ENCODE peak calls at places on chromosomes 11 and 22, in nine cellular contexts. V, P, Y, L, O, G, U, D and N are unnamed samples.

GRCh38 chr11:44316388-44317240 is 6.7 kb upstream of the ALX4 start:
- DNase-seq in G (no peak), V (no peak), U (no peak), O (no peak), P (peak), D (no peak), L (no peak), Y (no peak), N (no peak)

GRCh38 chr11:14537134-14537599 is 17.0 kb upstream of the PSMA1 start:
- DNase-seq in O (no peak), U (no peak), V (no peak), G (no peak), P (peak), L (peak), D (peak), Y (no peak), N (no peak)

GRCh38 chr22:19513823-19514222 is 10.4 kb downstream of the CLDN5 start:
- DNase-seq in D (no peak), L (no peak), G (no peak), V (no peak), Y (no peak), U (no peak), P (no peak), O (no peak), N (no peak)

GRCh38 chr11:60890696-60891095 is 15.7 kb downstream of the PRPF19 start:
- DNase-seq in P (no peak), G (no peak), D (no peak), L (no peak), O (no peak), V (no peak), U (no peak), Y (no peak), N (no peak)

GRCh38 chr22:26697151-26697550 is 39.8 kb downstream of the MIAT start:
- DNase-seq in G (no peak), V (no peak), Y (no peak), U (no peak), D (no peak), O (no peak), L (no peak), P (no peak), N (no peak)

GRCh38 chr22:48118654-48119053 is 1356.2 kb downstream of the TBC1D22A start:
- DNase-seq in L (no peak), D (no peak), V (no peak), P (no peak), U (no peak), Y (no peak), O (no peak), G (peak), N (no peak)

GRCh38 chr11:73201249-73201648 is 16.8 kb upstream of the P2RY2 start:
- DNase-seq in Y (peak), P (no peak), G (no peak), V (no peak), L (no peak), D (no peak), U (peak), O (no peak), N (no peak)

GRCh38 chr11:55652560-55652959 is 4.4 kb downstream of the OR4S2 start:
- DNase-seq in U (no peak), G (no peak), L (no peak), O (no peak), Y (no peak), V (no peak), P (no peak), D (no peak), N (no peak)

GRCh38 chr11:19453893-19454292 is 213.1 kb upstream of the E2F8 start:
- DNase-seq in Y (no peak), O (no peak), V (no peak), L (no peak), P (no peak), G (peak), U (no peak), D (no peak), N (no peak)

GRCh38 chr11:47328449-47329390 is 23.8 kb downstream of the MYBPC3 start:
- DNase-seq in V (no peak), U (no peak), P (peak), D (peak), L (no peak), Y (no peak), O (peak), G (no peak), N (peak)

GRCh38 chr22:48050836-48051235 is 1288.4 kb downstream of the TBC1D22A start:
- DNase-seq in Y (no peak), O (peak), P (no peak), V (no peak), L (no peak), D (no peak), U (no peak), G (no peak), N (no peak)

GRCh38 chr22:28181332-28181731 is 262.3 kb upstream of the PITPNB start:
- DNase-seq in D (no peak), V (no peak), L (peak), O (no peak), U (no peak), Y (no peak), P (no peak), G (no peak), N (no peak)

GRCh38 chr22:39256979-39257378 is 12.2 kb upstream of the PDGFB start:
- DNase-seq in V (no peak), Y (no peak), D (no peak), G (no peak), O (no peak), L (no peak), U (no peak), P (no peak), N (no peak)

GRCh38 chr22:47175761-47176359 is 413.4 kb downstream of the TBC1D22A start:
- DNase-seq in G (no peak), L (no peak), O (peak), D (no peak), U (no peak), V (no peak), Y (peak), P (no peak), N (no peak)

GRCh38 chr11:87368876-87369480 is 331.2 kb downstream of the TMEM135 start:
- DNase-seq in D (no peak), O (no peak), P (no peak), L (peak), U (no peak), V (peak), G (no peak), Y (no peak), N (no peak)

GRCh38 chr11:119459293-119459976 is 36.5 kb upstream of the THY1 start:
- DNase-seq in Y (no peak), V (no peak), P (no peak), D (no peak), O (no peak), L (no peak), G (no peak), U (no peak), N (no peak)

GRCh38 chr11:120169981-120170698 is 32.2 kb upstream of the TRIM29 start:
- DNase-seq in V (no peak), D (no peak), O (no peak), Y (no peak), G (peak), U (no peak), L (no peak), P (no peak), N (no peak)

GRCh38 chr11:62298975-62299374 is at the start of gene SCGB1D4:
- DNase-seq in G (no peak), U (no peak), V (no peak), L (no peak), P (no peak), D (no peak), Y (no peak), O (no peak), N (no peak)

GRCh38 chr22:48627203-48627602 is 1200.5 kb downstream of the BRD1 start:
- DNase-seq in P (no peak), D (no peak), Y (no peak), L (no peak), U (no peak), V (no peak), G (no peak), O (no peak), N (no peak)

GRCh38 chr22:19807161-19807913 is 46.8 kb downstream of the TBX1 start:
- DNase-seq in O (no peak), P (no peak), L (no peak), D (no peak), G (no peak), Y (no peak), V (no peak), U (no peak), N (no peak)

GRCh38 chr22:46077669-46078099 is 72.6 kb upstream of the PPARA start:
- DNase-seq in Y (no peak), P (no peak), G (no peak), V (no peak), U (no peak), D (no peak), L (no peak), O (no peak), N (no peak)

GRCh38 chr11:92128026-92128425 is 96.6 kb upstream of the FAT3 start:
- DNase-seq in U (no peak), G (no peak), L (no peak), P (no peak), V (no peak), Y (no peak), O (no peak), D (no peak), N (no peak)

GRCh38 chr11:56906683-56907148 is 82.0 kb upstream of the OR5AK2 start:
- DNase-seq in D (no peak), G (no peak), Y (no peak), V (no peak), U (no peak), L (no peak), P (no peak), O (no peak), N (no peak)

GRCh38 chr11:61911701-61912529 is 5.5 kb downstream of the RAB3IL1 start:
- DNase-seq in P (no peak), L (no peak), U (no peak), O (peak), V (peak), G (no peak), Y (peak), D (no peak), N (no peak)

GRCh38 chr11:57121996-57122395 is 59.8 kb upstream of the LRRC55 start:
- DNase-seq in O (no peak), Y (no peak), L (no peak), D (no peak), V (no peak), U (no peak), G (no peak), P (no peak), N (no peak)

GRCh38 chr22:21754523-21755128 is 19.0 kb upstream of the YPEL1 start:
- DNase-seq in Y (no peak), L (no peak), P (no peak), D (no peak), O (no peak), G (peak), U (no peak), V (no peak), N (peak)

GRCh38 chr11:57143459-57143858 is 38.3 kb upstream of the LRRC55 start:
- DNase-seq in V (no peak), Y (no peak), P (no peak), D (no peak), L (no peak), U (no peak), G (no peak), O (no peak), N (no peak)

GRCh38 chr11:34502949-34503348 is 10.6 kb downstream of the ELF5 start:
- DNase-seq in U (no peak), G (no peak), L (no peak), O (no peak), D (no peak), Y (no peak), P (no peak), V (no peak), N (no peak)

GRCh38 chr22:45376703-45377102 is 36.7 kb downstream of the SMC1B start:
- DNase-seq in D (peak), Y (no peak), L (peak), P (no peak), O (no peak), V (no peak), G (peak), U (no peak), N (no peak)

GRCh38 chr11:62787005-62787759 is at the start of gene TMEM179B:
- DNase-seq in O (peak), U (peak), V (peak), L (peak), Y (peak), P (peak), G (peak), D (peak), N (peak)

GRCh38 chr11:102117472-102118113 is 7.3 kb downstream of the YAP1 start:
- DNase-seq in G (no peak), P (no peak), D (no peak), Y (no peak), O (no peak), V (no peak), U (no peak), L (peak), N (no peak)

GRCh38 chr11:27839226-27839913 is 139.1 kb upstream of the BDNF start:
- DNase-seq in D (peak), O (no peak), Y (no peak), G (no peak), L (peak), U (no peak), V (no peak), P (no peak), N (no peak)

GRCh38 chr11:35289821-35290220 is 129.5 kb downstream of the SLC1A2 start:
- DNase-seq in P (no peak), V (no peak), D (no peak), Y (no peak), U (no peak), L (peak), G (no peak), O (no peak), N (no peak)

GRCh38 chr11:1168721-1169161 is 11.0 kb downstream of the MUC5AC start:
- DNase-seq in U (no peak), G (no peak), V (no peak), D (no peak), L (no peak), Y (peak), O (no peak), P (no peak), N (no peak)

GRCh38 chr11:73972620-73973449 is 9.8 kb downstream of the UCP2 start:
- DNase-seq in V (no peak), Y (peak), G (no peak), D (no peak), U (no peak), P (no peak), O (no peak), L (no peak), N (no peak)

GRCh38 chr11:126257144-126257543 is 11.6 kb downstream of the SRPRA start:
- DNase-seq in P (no peak), L (no peak), D (no peak), V (no peak), O (no peak), G (no peak), Y (no peak), U (no peak), N (no peak)

GRCh38 chr11:21988477-21988876 is 204.4 kb upstream of the ANO5 start:
- DNase-seq in L (no peak), D (no peak), U (no peak), O (no peak), P (no peak), Y (no peak), V (no peak), G (no peak), N (no peak)

DNA sequence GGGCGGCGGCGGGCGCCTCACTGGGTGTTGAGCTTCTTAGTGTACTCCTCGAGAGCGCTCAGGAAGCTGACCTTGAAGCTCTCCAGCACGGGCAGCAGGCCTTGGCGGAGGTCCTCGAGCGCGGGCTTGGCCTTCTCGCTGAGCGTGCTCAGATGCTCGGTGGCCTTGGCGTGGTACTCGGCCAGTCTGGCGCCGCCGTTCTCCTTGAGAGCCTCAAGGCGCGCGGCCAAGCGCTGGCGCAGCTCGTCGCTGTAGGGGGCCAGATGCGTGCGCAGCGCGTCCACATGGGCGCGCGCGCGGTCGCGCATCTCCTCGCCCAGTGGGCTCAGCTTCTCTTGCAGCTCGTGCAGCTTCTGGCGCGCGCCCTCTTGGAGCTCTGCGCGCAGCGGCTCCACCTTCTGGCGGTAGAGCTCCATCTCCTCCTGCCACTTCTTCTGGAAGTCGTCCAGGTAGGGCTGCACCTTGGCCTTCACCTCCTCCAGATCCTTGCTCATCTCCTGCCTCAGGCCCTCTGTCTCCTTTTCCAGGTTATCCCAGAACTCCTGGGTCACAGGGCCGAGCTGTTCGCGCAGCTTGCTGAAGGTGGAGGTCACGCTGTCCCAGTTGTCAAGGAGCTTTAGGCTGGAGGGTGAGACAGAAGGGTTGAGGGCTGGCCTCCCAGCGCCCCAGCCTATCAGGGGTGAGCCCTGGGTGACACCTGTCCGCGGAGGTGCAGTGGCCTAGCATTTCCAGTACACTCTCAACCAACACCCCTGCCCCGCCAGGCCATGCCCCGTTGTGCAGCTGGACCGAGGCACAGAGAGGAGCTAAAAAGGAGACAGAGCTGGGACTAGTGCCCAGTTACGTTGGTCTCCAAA is 1.4 kb downstream of the APOA1 start:
- DNase-seq in Y (no peak), U (peak), L (peak), V (peak), G (peak), P (peak), O (peak), D (peak), N (peak)
- TF ChIP-seq CTCF in Y (peak), U (peak), L (peak), V (peak), G (peak), P (peak), O (peak), D (peak), N (no peak)

GRCh38 chr22:49693848-49694247 is 133.8 kb downstream of the BRD1 start:
- DNase-seq in Y (no peak), L (no peak), G (no peak), O (no peak), V (no peak), D (no peak), P (no peak), U (no peak), N (no peak)

GRCh38 chr22:49694462-49695260 is 133.0 kb downstream of the BRD1 start:
- DNase-seq in O (no peak), G (no peak), Y (no peak), U (no peak), P (no peak), V (no peak), D (no peak), L (no peak), N (no peak)

GRCh38 chr22:49692499-49693225 is 135.0 kb downstream of the BRD1 start:
- DNase-seq in O (no peak), L (no peak), V (no peak), D (no peak), G (no peak), P (no peak), U (no peak), Y (no peak), N (no peak)

GRCh38 chr22:49691256-49691655 is 136.4 kb downstream of the BRD1 start:
- DNase-seq in V (no peak), P (no peak), G (no peak), U (no peak), Y (no peak), L (no peak), O (no peak), D (no peak), N (no peak)

GRCh38 chr22:49693416-49693815 is 134.3 kb downstream of the BRD1 start:
- DNase-seq in G (no peak), O (no peak), V (no peak), L (no peak), Y (no peak), U (no peak), D (no peak), P (no peak), N (no peak)
- TF ChIP-seq CTCF in G (no peak), O (no peak), V (no peak), L (no peak), Y (no peak), U (no peak), D (no peak), P (no peak), N (no peak)

GRCh38 chr22:43826142-43827093 is 14.3 kb upstream of the EFCAB6 start:
- DNase-seq in D (peak), P (no peak), V (no peak), O (no peak), Y (peak), U (no peak), G (no peak), L (no peak), N (no peak)

GRCh38 chr22:43829448-43829821 is 17.3 kb upstream of the EFCAB6 start:
- DNase-seq in D (no peak), U (no peak), P (no peak), O (peak), V (no peak), L (no peak), Y (no peak), G (no peak), N (no peak)

GRCh38 chr22:43827336-43827735 is 15.2 kb upstream of the EFCAB6 start:
- DNase-seq in G (no peak), U (no peak), D (no peak), L (no peak), P (no peak), O (no peak), Y (no peak), V (no peak), N (no peak)

GRCh38 chr22:43828711-43829447 is 16.8 kb upstream of the EFCAB6 start:
- DNase-seq in G (peak), D (no peak), Y (no peak), L (no peak), U (peak), O (peak), P (no peak), V (no peak), N (no peak)

DNA sequence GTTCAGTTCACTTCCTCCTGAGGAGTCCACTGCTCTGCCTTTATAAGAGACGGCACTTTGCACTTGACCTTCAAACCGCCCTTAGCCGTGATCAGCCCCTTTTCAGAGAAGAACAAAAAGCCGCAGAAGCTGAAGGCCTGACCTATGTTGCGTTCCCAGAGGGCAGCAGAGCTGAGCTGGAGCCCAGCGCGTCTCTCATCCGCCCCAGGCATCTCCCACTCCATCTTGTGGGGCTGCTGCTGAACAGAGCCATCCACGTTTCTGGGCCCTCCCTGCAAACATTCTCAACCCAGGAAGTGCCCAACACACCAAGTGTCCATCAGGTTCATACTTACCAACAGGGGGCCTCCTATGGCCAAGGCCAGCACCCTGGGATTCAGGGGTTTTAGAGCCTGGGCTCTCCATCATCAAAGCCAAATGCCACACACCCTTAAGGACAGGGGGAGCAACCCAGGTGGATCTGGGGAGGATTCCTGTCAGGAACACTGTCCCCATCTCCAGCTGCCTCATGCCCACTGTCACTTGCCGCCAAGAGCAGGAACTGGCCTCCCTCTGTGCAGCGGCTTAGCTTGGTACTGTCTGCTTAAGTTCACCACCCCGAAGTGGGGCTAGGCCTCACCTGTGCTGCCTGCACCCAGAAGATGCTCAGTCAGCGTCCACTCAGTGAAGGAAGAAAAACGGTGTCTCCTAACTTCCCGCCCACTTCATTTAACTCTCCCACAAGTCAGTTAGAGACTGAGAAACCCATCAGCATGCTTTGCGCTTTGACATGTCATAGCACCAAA is 16.0 kb upstream of the EFCAB6 start:
- DNase-seq in Y (no peak), O (peak), G (no peak), P (no peak), L (no peak), V (no peak), D (no peak), U (no peak), N (peak)
- TF ChIP-seq CTCF in Y (no peak), O (no peak), G (no peak), P (no peak), L (no peak), V (no peak), D (no peak), U (no peak), N (no peak)

DNA sequence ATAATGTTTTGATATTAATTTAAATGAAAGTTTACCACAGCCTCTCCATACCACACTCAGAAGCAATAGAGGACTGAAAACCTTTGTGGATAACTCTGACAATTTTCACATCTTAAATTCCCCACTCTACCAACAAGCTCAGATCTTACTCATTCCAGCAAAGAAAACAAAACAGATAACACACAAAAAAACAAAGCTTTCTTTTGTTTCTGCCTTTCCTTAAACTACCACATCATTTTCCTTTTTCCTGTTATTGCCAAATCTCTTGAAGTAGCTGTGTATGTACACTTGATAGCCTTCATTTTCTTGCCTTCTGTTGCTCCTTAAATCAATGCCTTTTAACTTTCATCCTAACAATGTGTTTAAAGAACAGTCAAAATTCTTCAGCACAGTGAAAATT is 484.9 kb downstream of the NTM start:
- DNase-seq in O (no peak), V (no peak), Y (no peak), P (no peak), D (no peak), L (peak), U (no peak), G (no peak), N (no peak)
- TF ChIP-seq CTCF in O (no peak), V (no peak), Y (no peak), P (no peak), D (no peak), L (no peak), U (no peak), G (no peak), N (no peak)

GRCh38 chr22:17091851-17092250 is 7.1 kb downstream of the IL17RA start:
- DNase-seq in P (no peak), U (no peak), V (no peak), D (no peak), L (no peak), G (no peak), Y (no peak), O (no peak), N (no peak)
- TF ChIP-seq CTCF in P (no peak), U (no peak), V (no peak), D (no peak), L (no peak), G (no peak), Y (no peak), O (no peak), N (no peak)